ENCODE peak calls at places on chromosome 20, in four cellular contexts. N is progenitor cell of endocrine pancreas, J is left ventricle myocardium inferior, O is thoracic aorta. Q is an unnamed sample.

GRCh38 chr20:41617931-41618806 is at the start of gene CHD6:
- DNase-seq in N (peak), J (peak), O (peak), Q (peak)

GRCh38 chr20:62962221-62962879 is 9.8 kb downstream of the SLC17A9 start:
- DNase-seq in N (no peak), J (no peak), O (no peak), Q (no peak)

GRCh38 chr20:37095108-37095608 is 639 bp downstream of the RBL1 start:
- DNase-seq in N (no peak), J (no peak), O (no peak), Q (no peak)

GRCh38 chr20:21820688-21821087 is 115.2 kb downstream of the PAX1 start:
- DNase-seq in N (no peak), J (no peak), O (no peak), Q (no peak)

GRCh38 chr20:32635764-32636163 is 38.0 kb downstream of the C20orf203 start:
- DNase-seq in N (no peak), J (no peak), O (no peak), Q (no peak)

GRCh38 chr20:34181484-34181883 is 59.7 kb upstream of the ASIP start:
- DNase-seq in N (no peak), J (no peak), O (no peak), Q (no peak)

GRCh38 chr20:53291548-53291947 is 302.1 kb downstream of the ZNF217 start:
- DNase-seq in N (no peak), J (no peak), O (no peak), Q (peak)

GRCh38 chr20:9028419-9028818 is 40.5 kb upstream of the PLCB4 start:
- DNase-seq in N (no peak), J (no peak), O (no peak), Q (no peak)

GRCh38 chr20:51811040-51811351 is 8.7 kb upstream of the SALL4 start:
- DNase-seq in N (no peak), J (no peak), O (no peak), Q (no peak)

GRCh38 chr20:2610326-2610725 is 42.1 kb upstream of the NOP56 start:
- DNase-seq in N (no peak), J (no peak), O (no peak), Q (no peak)

GRCh38 chr20:57716202-57716601 is 6.4 kb upstream of the PMEPA1 start:
- DNase-seq in N (no peak), J (no peak), O (no peak), Q (no peak)

GRCh38 chr20:31595654-31596411 is 9.3 kb upstream of the ID1 start:
- DNase-seq in N (no peak), J (peak), O (peak), Q (peak)

GRCh38 chr20:40241944-40242343 is 447.1 kb downstream of the MAFB start:
- DNase-seq in N (no peak), J (no peak), O (no peak), Q (no peak)

GRCh38 chr20:58649288-58650180 is 1.5 kb upstream of the STX16 start:
- DNase-seq in N (no peak), J (peak), O (no peak), Q (peak)

GRCh38 chr20:45128066-45128465 is 3.8 kb upstream of the WFDC12 start:
- DNase-seq in N (no peak), J (no peak), O (no peak), Q (peak)

GRCh38 chr20:13638496-13639477 is at the start of gene TASP1:
- DNase-seq in N (peak), J (peak), O (peak), Q (peak)

GRCh38 chr20:60210779-60211617 is 252.8 kb downstream of the CDH26 start:
- DNase-seq in N (peak), J (peak), O (no peak), Q (peak)

GRCh38 chr20:37649017-37649416 is 44.8 kb upstream of the CTNNBL1 start:
- DNase-seq in N (no peak), J (no peak), O (no peak), Q (no peak)

GRCh38 chr20:407097-407952 is 774 bp upstream of the RBCK1 start:
- DNase-seq in N (peak), J (peak), O (peak), Q (peak)

GRCh38 chr20:63274381-63275228 is 2.0 kb downstream of the ARFGAP1 start:
- DNase-seq in N (no peak), J (no peak), O (no peak), Q (no peak)

GRCh38 chr20:3813758-3814581 is 6.4 kb upstream of the AP5S1 start:
- DNase-seq in N (no peak), J (no peak), O (no peak), Q (no peak)

GRCh38 chr20:15867899-15868298 is 705.3 kb downstream of the KIF16B start:
- DNase-seq in N (no peak), J (no peak), O (no peak), Q (peak)

GRCh38 chr20:23870461-23870860 is 9.1 kb downstream of the CST5 start:
- DNase-seq in N (no peak), J (no peak), O (no peak), Q (peak)
- TF ChIP-seq CTCF in N (no peak), J (no peak), O (no peak), Q (no peak)

GRCh38 chr20:50488236-50488806 is 21.9 kb upstream of the PTPN1 start:
- DNase-seq in N (no peak), J (no peak), O (no peak), Q (no peak)
- TF ChIP-seq CTCF in N (no peak), J (no peak), O (no peak), Q (no peak)

GRCh38 chr20:5510446-5510845 is 193.7 kb upstream of the PROKR2 start:
- DNase-seq in N (peak), J (no peak), O (no peak), Q (peak)

GRCh38 chr20:5511505-5511904 is 194.8 kb upstream of the PROKR2 start:
- DNase-seq in N (no peak), J (no peak), O (no peak), Q (no peak)

GRCh38 chr20:5511930-5512329 is 195.2 kb upstream of the PROKR2 start:
- DNase-seq in N (no peak), J (no peak), O (no peak), Q (no peak)

GRCh38 chr20:5511082-5511481 is 194.3 kb upstream of the PROKR2 start:
- DNase-seq in N (no peak), J (no peak), O (no peak), Q (no peak)

DNA sequence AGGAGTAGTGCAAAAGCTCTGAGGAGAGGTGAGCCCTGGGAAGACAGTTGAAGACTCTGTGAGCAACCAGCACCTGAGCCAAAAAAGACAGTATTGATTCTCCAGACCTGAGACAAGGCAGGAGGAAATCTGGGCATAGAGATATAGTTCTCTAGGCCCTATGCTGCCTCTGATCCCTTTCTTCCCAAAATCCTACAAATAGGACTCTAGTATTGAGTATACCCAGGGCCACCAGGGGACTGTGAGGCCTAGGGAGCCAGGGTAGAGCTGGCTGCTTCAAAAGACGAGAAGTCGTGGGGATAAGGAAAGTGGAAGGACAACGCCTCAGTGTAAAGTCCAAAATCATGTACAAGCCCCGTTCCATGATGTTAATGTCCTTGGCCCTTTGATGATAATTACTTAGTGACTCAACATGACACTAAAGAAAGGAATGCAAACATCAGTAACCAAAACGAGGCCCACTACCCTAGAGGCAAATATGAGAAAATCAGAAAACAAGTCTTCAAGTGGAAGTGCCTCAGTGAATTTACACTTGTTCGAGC is 197.3 kb upstream of the PROKR2 start:
- DNase-seq in N (no peak), J (no peak), O (no peak), Q (no peak)
- TF ChIP-seq CTCF in N (no peak), J (no peak), O (no peak), Q (no peak)

DNA sequence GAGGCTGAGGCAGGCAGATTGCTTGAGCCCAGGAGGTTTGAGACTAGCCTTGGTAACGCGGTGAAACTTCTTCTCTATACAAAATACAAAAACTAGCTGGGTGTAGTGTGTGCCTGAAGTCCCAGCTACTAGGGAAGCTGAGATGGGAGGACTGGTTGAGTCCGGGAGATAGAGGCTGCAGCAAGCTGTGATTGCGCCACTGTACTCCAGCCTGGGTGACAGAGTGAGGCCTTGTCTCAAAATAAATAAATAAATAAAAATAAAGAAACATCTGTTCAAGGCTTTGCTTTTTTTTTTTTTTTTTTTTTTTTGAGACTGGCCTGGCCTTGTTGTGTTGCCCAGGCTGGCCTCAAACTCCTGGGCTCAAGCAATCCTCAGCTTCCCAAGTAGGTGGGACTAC is 23.7 kb upstream of the SLC23A2 start:
- DNase-seq in N (no peak), J (no peak), O (no peak), Q (no peak)
- TF ChIP-seq CTCF in N (no peak), J (no peak), O (no peak), Q (no peak)

GRCh38 chr20:46937827-46938226 is 43.2 kb downstream of the EYA2 start:
- DNase-seq in N (no peak), J (no peak), O (no peak), Q (no peak)
- TF ChIP-seq CTCF in N (no peak), J (no peak), O (no peak), Q (no peak)

GRCh38 chr20:10219993-10220750 is 1.5 kb downstream of the SNAP25 start:
- DNase-seq in N (no peak), J (no peak), O (no peak), Q (no peak)

GRCh38 chr20:10228330-10228729 is 9.7 kb downstream of the SNAP25 start:
- DNase-seq in N (no peak), J (no peak), O (no peak), Q (no peak)

GRCh38 chr20:10231290-10231689 is 12.7 kb downstream of the SNAP25 start:
- DNase-seq in N (no peak), J (no peak), O (no peak), Q (no peak)

GRCh38 chr20:10221022-10221421 is 2.4 kb downstream of the SNAP25 start:
- DNase-seq in N (no peak), J (no peak), O (no peak), Q (no peak)

GRCh38 chr20:10225439-10226080 is 6.9 kb downstream of the SNAP25 start:
- DNase-seq in N (no peak), J (no peak), O (no peak), Q (peak)
- TF ChIP-seq CTCF in N (peak), J (no peak), O (no peak), Q (peak)

DNA sequence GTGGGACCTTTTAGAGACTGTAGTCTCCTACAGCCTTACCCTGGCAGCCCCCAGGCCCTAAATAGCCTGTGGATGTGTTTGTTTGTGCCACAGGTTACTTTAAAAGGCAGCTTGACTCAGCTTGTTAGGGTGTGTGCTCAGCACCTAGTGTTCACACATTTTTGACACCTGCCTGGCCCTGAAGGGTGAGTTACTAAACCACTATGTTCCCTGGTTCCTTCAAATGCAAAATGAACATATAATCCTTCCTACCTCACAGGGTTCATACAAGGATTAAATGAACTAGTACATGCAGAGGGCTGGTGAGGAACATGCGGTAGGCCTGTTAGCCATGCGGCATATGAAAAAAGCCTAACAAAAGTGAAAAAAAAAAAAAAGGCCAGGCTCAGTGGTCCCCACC is 14.9 kb upstream of the TFAP2C start:
- DNase-seq in N (no peak), J (no peak), O (no peak), Q (no peak)
- TF ChIP-seq CTCF in N (no peak), J (no peak), O (no peak), Q (no peak)

Q was measured in GM23338.